ENCODE peak calls at places on chromosomes 2 and 18, in seven cellular contexts. R, Y, Z, B, V, O and W are unnamed samples.

GRCh38 chr2:241808701-241809382 is at the start of gene NEU4:
- DNase-seq in R (no peak), Y (no peak), Z (no peak), B (no peak), V (no peak), O (no peak), W (no peak)

GRCh38 chr2:127637725-127638252 is 8.2 kb upstream of the GPR17 start:
- DNase-seq in R (no peak), Y (peak; percentile 82), Z (no peak), B (no peak), V (peak; percentile 74), O (peak; percentile 66), W (peak; percentile 45)

GRCh38 chr18:74303936-74304335 is 11.7 kb upstream of the C18orf63 start:
- DNase-seq in R (no peak), Y (peak; percentile 76), Z (no peak), B (no peak), V (peak; percentile 73), O (peak; percentile 43), W (peak; percentile 43)

GRCh38 chr18:9818423-9818734 is 67.4 kb upstream of the TXNDC2 start:
- DNase-seq in R (no peak), Y (no peak), Z (no peak), B (no peak), V (no peak), O (no peak), W (no peak)

GRCh38 chr2:35168351-35168750 is 1187.2 kb upstream of the CRIM1 start:
- DNase-seq in R (no peak), Y (no peak), Z (no peak), B (no peak), V (peak; percentile 9), O (no peak), W (no peak)

GRCh38 chr2:30234180-30234971 is 3.0 kb downstream of the LBH start:
- DNase-seq in R (peak; percentile 49), Y (peak; percentile 98), Z (no peak), B (peak; percentile 90), V (peak; percentile 98), O (peak; percentile 91), W (peak; percentile 95)

GRCh38 chr2:168490015-168490874 is 34.2 kb downstream of the CERS6 start:
- DNase-seq in R (peak; percentile 14), Y (peak; percentile 66), Z (no peak), B (no peak), V (peak; percentile 63), O (peak; percentile 76), W (no peak)

GRCh38 chr2:1049691-1050090 is 99.0 kb downstream of the SNTG2 start:
- DNase-seq in R (no peak), Y (peak; percentile 47), Z (no peak), B (no peak), V (peak; percentile 35), O (peak; percentile 55), W (no peak)

GRCh38 chr2:23533014-23533730 is 148.2 kb downstream of the KLHL29 start:
- DNase-seq in R (no peak), Y (no peak), Z (no peak), B (no peak), V (no peak), O (no peak), W (no peak)

GRCh38 chr2:25388491-25388890 is 46.8 kb upstream of the DNMT3A start:
- DNase-seq in R (no peak), Y (no peak), Z (no peak), B (no peak), V (no peak), O (no peak), W (no peak)

GRCh38 chr18:10051877-10052631 is 138.2 kb downstream of the VAPA start:
- DNase-seq in R (peak; percentile 53), Y (peak; percentile 96), Z (no peak), B (peak; percentile 80), V (no peak), O (peak; percentile 85), W (no peak)

GRCh38 chr2:54107903-54108615 is 7.4 kb upstream of the ACYP2 start:
- DNase-seq in R (no peak), Y (no peak), Z (no peak), B (no peak), V (peak; percentile 67), O (no peak), W (no peak)

GRCh38 chr2:120204022-120204405 is 19.2 kb downstream of the TMEM185B start:
- DNase-seq in R (no peak), Y (no peak), Z (no peak), B (no peak), V (no peak), O (no peak), W (no peak)
- TF ChIP-seq CTCF in R (no peak), Y (no peak), Z (no peak), B (no peak), V (no peak), O (no peak), W (no peak)

DNA sequence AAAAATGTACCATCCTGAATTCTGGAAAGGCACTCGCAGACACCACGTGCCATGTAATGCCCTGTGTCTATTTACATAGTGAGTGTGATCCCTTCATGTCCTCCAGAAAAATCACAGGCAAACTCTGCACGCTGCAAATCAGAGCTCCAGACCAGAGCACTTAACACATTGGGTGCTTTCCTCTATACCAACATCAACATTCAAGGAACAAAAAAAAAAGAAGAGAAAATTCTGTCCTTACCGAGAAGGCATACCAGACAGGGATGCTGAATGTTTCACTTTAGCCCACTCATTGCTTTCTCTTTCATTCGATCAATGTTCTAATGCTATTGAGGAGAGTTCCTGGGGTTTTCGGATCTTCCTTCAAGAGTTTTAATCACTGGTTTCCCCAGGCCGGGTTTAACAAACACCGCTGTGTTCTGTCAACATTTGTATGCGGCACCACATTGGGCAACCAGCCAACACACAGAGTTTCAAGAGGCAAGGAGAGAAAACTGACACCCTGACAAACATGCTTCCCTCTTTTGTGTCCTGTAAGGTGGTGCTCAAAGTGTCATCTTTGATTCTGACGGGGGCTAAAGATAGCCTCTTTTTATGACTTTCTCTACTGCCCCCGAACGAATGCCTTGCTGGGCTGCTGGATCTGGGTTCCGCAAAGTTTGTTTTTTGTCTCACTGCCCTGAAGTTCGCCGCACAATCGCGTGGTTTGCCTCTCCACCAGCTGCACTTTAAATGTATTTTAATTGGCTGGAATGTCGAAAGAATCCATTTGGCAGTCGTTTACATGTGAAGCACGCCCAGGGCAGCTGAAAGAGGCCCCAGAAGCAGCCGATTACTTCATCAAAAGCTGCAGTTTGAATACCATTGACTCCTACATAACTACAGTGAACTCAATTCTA is 106.4 kb upstream of the NCKAP5 start:
- DNase-seq in R (peak; percentile 53), Y (peak; percentile 91), Z (no peak), B (peak; percentile 78), V (peak; percentile 53), O (peak; percentile 85), W (peak; percentile 12)
- H3K4me3 ChIP-seq in R (no peak overlapping the region), Y (peak overlapping the region; percentile 59), Z (no peak overlapping the region), B (peak overlapping the region; percentile 32), V (peak overlapping the region; percentile 11), O (peak overlapping the region; percentile 36), W (peak overlapping the region; percentile 22)

DNA sequence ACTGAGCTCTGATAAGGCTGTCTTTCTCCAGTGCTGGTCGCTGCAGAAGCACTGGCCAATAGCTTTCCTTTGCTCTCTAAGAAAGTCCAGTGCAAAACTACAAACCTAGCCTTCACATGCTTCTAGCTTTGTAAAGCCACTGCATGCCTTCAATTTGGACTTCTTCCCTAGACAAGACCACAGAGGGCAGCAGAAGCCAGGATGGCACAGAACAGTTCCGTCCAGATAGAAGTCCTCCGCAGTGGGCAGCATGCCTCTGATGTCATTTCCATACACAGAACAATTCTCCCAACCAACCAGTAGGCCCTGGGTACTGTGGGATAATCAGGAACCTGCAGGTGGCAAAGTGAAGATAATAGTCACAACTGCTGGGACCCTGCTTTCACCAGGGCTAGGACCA is 3.3 kb downstream of the ST6GAL2 start:
- DNase-seq in R (no peak), Y (no peak), Z (no peak), B (no peak), V (no peak), O (no peak), W (no peak)
- TF ChIP-seq CTCF in R (no peak), Y (no peak), Z (no peak), B (no peak), V (no peak), O (no peak), W (peak; percentile 3)

DNA sequence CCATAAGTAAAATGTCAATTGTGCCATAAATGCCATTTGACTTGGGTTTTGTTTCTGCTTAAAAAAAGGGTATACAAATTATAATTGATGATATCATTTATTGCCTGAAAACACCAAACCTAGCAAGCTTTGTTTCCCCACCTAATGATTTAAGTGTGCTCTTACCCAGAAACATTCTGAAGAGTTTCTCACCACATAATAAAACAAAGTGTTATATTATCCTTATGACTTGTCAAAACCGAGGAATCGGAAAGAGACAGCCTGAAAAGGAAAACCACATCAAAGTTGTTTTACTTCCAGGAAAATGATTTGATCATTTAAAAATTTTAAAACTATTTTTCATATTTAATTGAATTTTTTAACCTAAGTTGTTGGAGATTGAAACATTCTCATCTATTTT is 170.5 kb upstream of the SLC39A10 start:
- DNase-seq in R (no peak), Y (peak; percentile 54), Z (no peak), B (no peak), V (no peak), O (peak; percentile 14), W (no peak)
- H3K4me3 ChIP-seq in R (no peak overlapping the region), Y (no peak overlapping the region), Z (no peak overlapping the region), B (no peak overlapping the region), V (no peak overlapping the region), O (no peak overlapping the region), W (no peak overlapping the region)

GRCh38 chr2:9095690-9096089 is 92.2 kb upstream of the MBOAT2 start:
- DNase-seq in R (peak; percentile 20), Y (peak; percentile 55), Z (no peak), B (no peak), V (no peak), O (peak; percentile 54), W (no peak)

GRCh38 chr2:9099341-9099751 is 95.9 kb upstream of the MBOAT2 start:
- DNase-seq in R (no peak), Y (peak; percentile 81), Z (no peak), B (peak; percentile 56), V (no peak), O (peak; percentile 85), W (peak; percentile 71)

GRCh38 chr2:9096761-9097160 is 93.3 kb upstream of the MBOAT2 start:
- DNase-seq in R (no peak), Y (no peak), Z (no peak), B (no peak), V (no peak), O (no peak), W (no peak)

GRCh38 chr2:9097239-9097638 is 93.8 kb upstream of the MBOAT2 start:
- DNase-seq in R (no peak), Y (no peak), Z (no peak), B (no peak), V (no peak), O (no peak), W (no peak)

GRCh38 chr2:9097871-9098270 is 94.4 kb upstream of the MBOAT2 start:
- DNase-seq in R (no peak), Y (no peak), Z (no peak), B (no peak), V (no peak), O (no peak), W (no peak)
- TF ChIP-seq CTCF in R (no peak), Y (no peak), Z (no peak), B (no peak), V (no peak), O (no peak), W (no peak)